ENCODE peak calls at places on chromosome 22, in five cellular contexts. One of them, this sample, is unnamed.

GRCh38 chr22:19761500-19762314 is 1.1 kb downstream of the TBX1 start:
- DNase-seq in lower leg skin: no peak
- DNase-seq in thoracic aorta: no peak
- DNase-seq in non-pigmented ciliary epithelial cell: no peak
- DNase-seq in anterior cingulate cortex: no peak
- DNase-seq in this sample: no peak

GRCh38 chr22:20569059-20570058 is 61.9 kb downstream of the MED15 start:
- DNase-seq in lower leg skin: peak; percentile 82
- DNase-seq in thoracic aorta: peak; percentile 46
- DNase-seq in anterior cingulate cortex: peak; percentile 45
- DNase-seq in non-pigmented ciliary epithelial cell: peak; percentile 93
- DNase-seq in this sample: peak; percentile 88

GRCh38 chr22:46454910-46455269 is 82.5 kb downstream of the CELSR1 start:
- DNase-seq in anterior cingulate cortex: no peak
- DNase-seq in thoracic aorta: no peak
- DNase-seq in lower leg skin: no peak
- DNase-seq in non-pigmented ciliary epithelial cell: no peak
- DNase-seq in this sample: no peak

GRCh38 chr22:47328550-47329243 is 566.2 kb downstream of the TBC1D22A start:
- DNase-seq in thoracic aorta: no peak
- DNase-seq in anterior cingulate cortex: no peak
- DNase-seq in lower leg skin: no peak
- DNase-seq in non-pigmented ciliary epithelial cell: peak; percentile 69
- DNase-seq in this sample: no peak

GRCh38 chr22:24315367-24315781 is 44.7 kb downstream of the SPECC1L start:
- DNase-seq in anterior cingulate cortex: no peak
- DNase-seq in non-pigmented ciliary epithelial cell: no peak
- DNase-seq in thoracic aorta: no peak
- DNase-seq in lower leg skin: no peak
- DNase-seq in this sample: no peak

GRCh38 chr22:20952544-20953341 is 14.3 kb upstream of the AIFM3 start:
- DNase-seq in anterior cingulate cortex: no peak
- DNase-seq in lower leg skin: no peak
- DNase-seq in non-pigmented ciliary epithelial cell: no peak
- DNase-seq in thoracic aorta: no peak
- DNase-seq in this sample: no peak

GRCh38 chr22:35328472-35328885 is 28.8 kb downstream of the TOM1 start:
- DNase-seq in anterior cingulate cortex: no peak
- DNase-seq in lower leg skin: no peak
- DNase-seq in non-pigmented ciliary epithelial cell: no peak
- DNase-seq in thoracic aorta: no peak
- DNase-seq in this sample: peak; percentile 68

GRCh38 chr22:22745225-22746060 is 101.0 kb downstream of the GGTLC2 start:
- DNase-seq in non-pigmented ciliary epithelial cell: no peak
- DNase-seq in anterior cingulate cortex: no peak
- DNase-seq in thoracic aorta: no peak
- DNase-seq in lower leg skin: no peak
- DNase-seq in this sample: no peak

GRCh38 chr22:48886604-48887393 is 940.9 kb downstream of the BRD1 start:
- DNase-seq in non-pigmented ciliary epithelial cell: no peak
- DNase-seq in thoracic aorta: no peak
- DNase-seq in lower leg skin: no peak
- DNase-seq in anterior cingulate cortex: no peak
- DNase-seq in this sample: no peak

GRCh38 chr22:30921108-30921507 is 47.5 kb downstream of the MORC2 start:
- DNase-seq in thoracic aorta: no peak
- DNase-seq in anterior cingulate cortex: no peak
- DNase-seq in lower leg skin: no peak
- DNase-seq in non-pigmented ciliary epithelial cell: no peak
- DNase-seq in this sample: no peak